ENCODE peak calls at places on chromosomes 7 and 10, in eight cellular contexts. W is hepatocyte, P is HCT116, Z is PC-9, B is OCI-LY7, E is GM23338, A is SK-N-SH, I is GM23248. T is an unnamed sample. For H3K9me2, the result is how much of the 10 kb centered on the place peaks cover.

GRCh38 chr10:120019568-120019967 is 127.0 kb downstream of the SEC23IP start:
- DNase-seq in A (no peak), E (no peak), P (no peak), W (no peak), B (no peak), I (no peak), Z (no peak), T (no peak)

GRCh38 chr10:78255214-78255613 is 221.6 kb downstream of the RPS24 start:
- DNase-seq in P (no peak), I (peak), E (no peak), A (no peak), Z (no peak), B (no peak), W (no peak), T (no peak)

GRCh38 chr7:102456327-102456726 is 8.3 kb downstream of the ALKBH4 start:
- DNase-seq in I (peak), P (peak), W (no peak), Z (peak), A (no peak), E (no peak), B (no peak), T (no peak)

GRCh38 chr7:101502466-101503098 is 126.5 kb downstream of the MYL10 start:
- DNase-seq in W (no peak), B (no peak), P (no peak), I (no peak), E (no peak), A (no peak), Z (no peak), T (no peak)

GRCh38 chr7:47266799-47267198 is 315.1 kb downstream of the TNS3 start:
- DNase-seq in W (peak), P (no peak), I (peak), E (no peak), Z (no peak), A (no peak), B (no peak), T (no peak)

GRCh38 chr10:71821909-71822763 is 28.9 kb downstream of the PSAP start:
- DNase-seq in E (no peak), P (no peak), I (peak), Z (no peak), A (no peak), W (no peak), B (no peak), T (no peak)

GRCh38 chr7:105244594-105244993 is 144.1 kb downstream of the SRPK2 start:
- DNase-seq in W (no peak), I (no peak), B (no peak), P (no peak), A (no peak), Z (no peak), E (no peak), T (no peak)

GRCh38 chr10:3820255-3820654 is 35.2 kb upstream of the KLF6 start:
- DNase-seq in A (no peak), W (peak), Z (no peak), I (peak), E (no peak), B (no peak), P (no peak), T (no peak)

GRCh38 chr7:100154651-100155491 is 3.7 kb downstream of the TRAPPC14 start:
- DNase-seq in P (no peak), I (no peak), B (no peak), W (peak), Z (no peak), E (no peak), A (no peak), T (peak)

GRCh38 chr10:100881552-100882250 is 31.1 kb upstream of the SLF2 start:
- DNase-seq in P (no peak), B (no peak), A (no peak), Z (no peak), I (peak), W (no peak), E (no peak), T (no peak)

GRCh38 chr10:11088709-11089108 is 71.0 kb downstream of the CELF2 start:
- DNase-seq in A (no peak), B (no peak), W (no peak), E (no peak), I (no peak), Z (no peak), P (no peak), T (no peak)

GRCh38 chr10:11087372-11087771 is 69.7 kb downstream of the CELF2 start:
- DNase-seq in E (no peak), I (no peak), P (no peak), B (no peak), W (no peak), A (no peak), Z (no peak), T (no peak)

GRCh38 chr10:11089272-11089671 is 71.6 kb downstream of the CELF2 start:
- DNase-seq in Z (no peak), B (no peak), P (no peak), A (no peak), E (no peak), W (no peak), I (no peak), T (no peak)

GRCh38 chr10:11085545-11085944 is 67.9 kb downstream of the CELF2 start:
- DNase-seq in Z (no peak), W (no peak), E (no peak), I (no peak), P (no peak), B (no peak), A (no peak), T (no peak)

GRCh38 chr10:11086177-11086576 is 68.5 kb downstream of the CELF2 start:
- DNase-seq in Z (no peak), A (no peak), W (peak), B (no peak), E (no peak), I (no peak), P (no peak), T (no peak)
- H3K9me2 ChIP-seq in Z (under half), A (under half), W (under half), B (under half), E (under half), I (under half), P (under half), T (under half)

GRCh38 chr7:18313970-18314369 is 181.6 kb upstream of the HDAC9 start:
- DNase-seq in B (no peak), A (no peak), P (no peak), Z (no peak), I (peak), W (no peak), E (no peak), T (no peak)
- H3K9me2 ChIP-seq in B (under half), A (under half), P (under half), Z (under half), I (under half), W (under half), E (under half), T (under half)

GRCh38 chr10:129462257-129462795 is 4.7 kb upstream of the MGMT start:
- DNase-seq in Z (no peak), P (no peak), B (no peak), E (no peak), W (no peak), A (no peak), I (no peak), T (no peak)
- H3K9me2 ChIP-seq in Z (under half), P (under half), B (under half), E (under half), W (under half), A (under half), I (under half), T (under half)

GRCh38 chr10:47009215-47009838 is 98.1 kb downstream of the PTPN20 start:
- DNase-seq in A (no peak), B (no peak), E (no peak), W (no peak), Z (no peak), P (no peak), I (no peak), T (no peak)
- H3K9me2 ChIP-seq in A (under half), B (under half), E (under half), W (under half), Z (under half), P (under half), I (under half), T (under half)